ENCODE peak calls at places on chromosome 14, in five cellular contexts. A is H7, M is NCI-H69, E is MCF 10A, B is body of pancreas. K is an unnamed sample.

GRCh38 chr14:28101992-28102391 is 664.6 kb upstream of the FOXG1 start:
- DNase-seq in A (no peak), E (no peak), B (no peak), M (peak), K (no peak)

GRCh38 chr14:77574446-77575125 is 41.9 kb downstream of the SPTLC2 start:
- DNase-seq in B (no peak), M (no peak), A (no peak), E (no peak), K (peak)

GRCh38 chr14:105168979-105169507 is 467 bp upstream of the JAG2 start:
- DNase-seq in M (peak), B (no peak), E (no peak), A (peak), K (no peak)

GRCh38 chr14:75542585-75543091 is 20.4 kb downstream of the BATF start:
- DNase-seq in E (no peak), M (no peak), B (peak), A (peak), K (no peak)

GRCh38 chr14:52380294-52380693 is 66.2 kb downstream of the PTGER2 start:
- DNase-seq in A (no peak), B (no peak), E (peak), M (no peak), K (peak)

GRCh38 chr14:94795372-94795771 is 25.5 kb upstream of the GSC start:
- DNase-seq in E (no peak), A (no peak), B (no peak), M (no peak), K (peak)

GRCh38 chr14:101945171-101945570 is 19.2 kb upstream of the DYNC1H1 start:
- DNase-seq in B (no peak), E (no peak), A (peak), M (no peak), K (no peak)

GRCh38 chr14:23537351-23538048 is 14.1 kb downstream of the ZFHX2 start:
- DNase-seq in M (no peak), B (no peak), E (no peak), A (peak), K (peak)

GRCh38 chr14:85619866-85620265 is 89.9 kb downstream of the FLRT2 start:
- DNase-seq in E (no peak), M (no peak), B (no peak), A (no peak), K (no peak)

GRCh38 chr14:95609398-95609990 is 74.6 kb downstream of the GLRX5 start:
- DNase-seq in A (peak), B (peak), M (peak), E (peak), K (peak)

K was measured in HT1080.